ENCODE peak calls at places on chromosomes 6 and 20, in four cellular contexts. C is fibroblast of lung, E is NCI-H510A treated with DMSO at 0.1 percent for 48 hours, N is ACHN. Z is an unnamed sample.
A peak's percentile ranks its signal among the peaks of the same experiment; 100 is the strongest.

GRCh38 chr6:37717836-37718251 is 20.2 kb upstream of the MDGA1 start:
- DNase-seq in C (peak; percentile 82), E (no peak), N (peak; percentile 44), Z (no peak)

GRCh38 chr20:19706463-19706862 is 51.6 kb upstream of the RIN2 start:
- DNase-seq in E (no peak), C (no peak), N (no peak), Z (peak; percentile 83)

GRCh38 chr6:159170999-159171712 is 2.0 kb downstream of the FNDC1 start:
- DNase-seq in C (peak; percentile 60), E (no peak), N (peak; percentile 5), Z (no peak)

GRCh38 chr6:12238191-12238590 is 52.0 kb upstream of the EDN1 start:
- DNase-seq in N (no peak), E (no peak), C (no peak), Z (no peak)

GRCh38 chr6:2733324-2733723 is 17.4 kb downstream of the MYLK4 start:
- DNase-seq in C (no peak), E (no peak), N (no peak), Z (peak; percentile 84)

GRCh38 chr6:147142684-147143245 is 61.5 kb upstream of the STXBP5 start:
- DNase-seq in C (no peak), N (no peak), E (no peak), Z (no peak)

GRCh38 chr6:53250137-53250760 is 98.5 kb downstream of the ELOVL5 start:
- DNase-seq in C (no peak), N (peak; percentile 8), E (no peak), Z (no peak)

GRCh38 chr20:10447028-10447427 is 11.9 kb downstream of the SLX4IP start:
- DNase-seq in N (peak; percentile 25), E (no peak), C (peak; percentile 89), Z (peak; percentile 43)

GRCh38 chr6:43491750-43492661 is 14.6 kb downstream of the TJAP1 start:
- DNase-seq in C (peak; percentile 74), E (peak; percentile 65), N (peak; percentile 42), Z (no peak)

Z was measured in germinal center.